ENCODE peak calls at places on chromosomes 6 and 20, in five cellular contexts. X is suprapubic skin; L is effector memory CD4-positive, alpha-beta T cell; R is left ventricle myocardium inferior; A is OCI-LY7. K is an unnamed sample. For H3K4me1, the result is how much of the 10 kb centered on the place peaks cover.

GRCh38 chr6:13413906-13414555 is 73.4 kb downstream of the GFOD1 start:
- DNase-seq in X (no peak), L (no peak), R (peak), A (no peak), K (peak)

GRCh38 chr20:44309763-44310663 is 989 bp downstream of the FITM2 start:
- DNase-seq in X (peak), L (no peak), R (peak), A (peak), K (no peak)

GRCh38 chr6:1623769-1624070 is 14.0 kb downstream of the FOXC1 start:
- DNase-seq in X (no peak), L (no peak), R (no peak), A (no peak), K (no peak)

GRCh38 chr6:21586760-21587181 is 6.8 kb upstream of the SOX4 start:
- DNase-seq in X (peak), L (no peak), R (no peak), A (no peak), K (no peak)

GRCh38 chr6:150298676-150299075 is 70.1 kb upstream of the IYD start:
- DNase-seq in X (no peak), L (no peak), R (no peak), A (no peak), K (no peak)

GRCh38 chr6:4925580-4925979 is 78.3 kb downstream of the RPP40 start:
- DNase-seq in X (no peak), L (no peak), R (no peak), A (no peak), K (no peak)

GRCh38 chr6:87653074-87653962 is 48.7 kb downstream of the AKIRIN2 start:
- DNase-seq in X (no peak), L (no peak), R (no peak), A (no peak), K (no peak)

GRCh38 chr6:80457044-80457933 is 350.8 kb downstream of the BCKDHB start:
- DNase-seq in X (peak), L (no peak), R (peak), A (no peak), K (peak)

GRCh38 chr20:34817072-34817471 is 8.4 kb downstream of the NCOA6 start:
- DNase-seq in X (no peak), L (no peak), R (no peak), A (no peak), K (no peak)

GRCh38 chr20:33524261-33524660 is 34.4 kb downstream of the CBFA2T2 start:
- DNase-seq in X (no peak), L (no peak), R (no peak), A (no peak), K (no peak)

GRCh38 chr20:1463971-1464570 is 2.6 kb downstream of the NSFL1C start:
- DNase-seq in X (peak), L (no peak), R (no peak), A (no peak), K (no peak)

GRCh38 chr20:38991814-38992593 is 29.9 kb downstream of the DHX35 start:
- DNase-seq in X (no peak), L (no peak), R (no peak), A (no peak), K (no peak)

GRCh38 chr20:11001767-11002540 is 328.2 kb upstream of the JAG1 start:
- DNase-seq in X (no peak), L (no peak), R (no peak), A (no peak), K (no peak)

GRCh38 chr6:157625111-157625510 is 197.9 kb upstream of the SNX9 start:
- DNase-seq in X (peak), L (no peak), R (no peak), A (no peak), K (no peak)

GRCh38 chr20:41275181-41275793 is 42.2 kb downstream of the ZHX3 start:
- DNase-seq in X (no peak), L (no peak), R (no peak), A (no peak), K (peak)

GRCh38 chr20:6993526-6993925 is 226.0 kb downstream of the BMP2 start:
- DNase-seq in X (no peak), L (no peak), R (no peak), A (no peak), K (no peak)

GRCh38 chr20:7003598-7003997 is 236.1 kb downstream of the BMP2 start:
- DNase-seq in X (no peak), L (no peak), R (no peak), A (no peak), K (no peak)

GRCh38 chr20:6994452-6994851 is 227.0 kb downstream of the BMP2 start:
- DNase-seq in X (no peak), L (no peak), R (no peak), A (no peak), K (no peak)

DNA sequence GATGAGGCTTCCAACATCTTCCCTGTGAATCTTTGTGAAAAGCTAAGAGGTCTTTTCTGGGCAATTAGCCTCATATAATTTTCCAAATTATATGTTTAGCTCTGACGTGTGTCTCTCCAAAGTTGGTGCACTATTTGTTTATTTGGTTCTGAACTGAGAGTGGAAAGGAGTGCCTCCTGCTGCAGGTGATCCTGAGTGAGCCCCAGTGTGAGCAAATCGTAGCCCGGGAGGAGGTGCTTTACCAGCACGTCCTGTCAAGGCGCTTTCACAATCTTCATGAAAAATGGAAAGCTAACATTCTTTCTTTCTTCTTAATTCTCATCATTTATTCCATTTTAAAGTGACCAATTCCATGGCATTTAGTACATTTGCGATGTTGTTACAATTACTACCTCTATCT is 231.9 kb downstream of the BMP2 start:
- DNase-seq in X (no peak), L (no peak), R (no peak), A (no peak), K (no peak)
- H3K4me1 ChIP-seq in X (under half), L (under half), R (under half), A (under half), K (under half)

GRCh38 chr6:10398439-10399218 is 16.2 kb downstream of the TFAP2A start:
- DNase-seq in X (no peak), L (no peak), R (no peak), A (no peak), K (no peak)
- H3K27ac ChIP-seq in X (peak), L (no peak), R (no peak), A (no peak), K (no peak)

GRCh38 chr6:16508959-16509358 is 252.3 kb downstream of the ATXN1 start:
- DNase-seq in X (no peak), L (no peak), R (no peak), A (no peak), K (no peak)
- H3K4me1 ChIP-seq in X (under half), L (under half), R (half or more), A (under half), K (under half)

DNA sequence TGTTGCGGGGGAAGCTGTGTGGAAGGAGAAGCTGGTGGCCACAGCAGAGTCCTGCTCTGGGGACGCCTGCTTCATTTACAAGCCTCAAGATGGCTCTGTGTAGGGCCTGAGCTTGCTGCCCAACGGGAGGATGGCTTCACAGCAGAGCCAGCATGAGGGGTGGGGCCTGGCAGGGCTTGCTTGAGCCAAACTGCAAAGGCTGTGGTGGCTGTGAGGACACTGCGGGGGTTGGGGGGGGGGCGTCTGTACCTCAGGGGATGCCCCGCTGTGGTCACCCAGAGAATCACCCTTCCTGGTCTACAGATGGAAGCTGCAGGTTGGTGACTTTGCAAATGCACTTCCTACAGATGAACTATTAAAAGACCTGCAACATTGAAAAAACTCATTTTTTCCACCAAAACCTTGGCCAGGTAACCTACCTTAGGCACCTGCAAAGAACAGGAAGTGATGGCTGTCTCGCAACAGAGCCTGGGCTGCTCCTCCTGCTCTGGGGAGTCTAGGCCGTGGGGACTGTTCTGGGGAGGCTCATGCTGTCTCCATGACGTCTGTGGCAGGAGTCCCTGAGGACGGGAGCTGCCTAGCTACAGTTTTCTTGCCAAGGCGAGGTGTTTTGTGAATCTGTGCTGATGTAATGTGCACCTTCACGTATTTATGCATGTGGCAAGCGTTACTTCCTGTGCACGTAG is 7.3 kb downstream of the NPBWR2 start:
- DNase-seq in X (no peak), L (no peak), R (no peak), A (peak), K (no peak)
- H3K27ac ChIP-seq in X (no peak), L (no peak), R (no peak), A (peak), K (no peak)

GRCh38 chr6:37051138-37052026 is 45.9 kb downstream of the FGD2 start:
- DNase-seq in X (peak), L (peak), R (peak), A (peak), K (peak)
- H3K4me1 ChIP-seq in X (half or more), L (half or more), R (under half), A (under half), K (under half)

GRCh38 chr20:47430862-47431588 is 70.7 kb upstream of the NCOA3 start:
- DNase-seq in X (no peak), L (no peak), R (no peak), A (no peak), K (no peak)
- H3K27ac ChIP-seq in X (no peak), L (no peak), R (no peak), A (peak), K (no peak)

DNA sequence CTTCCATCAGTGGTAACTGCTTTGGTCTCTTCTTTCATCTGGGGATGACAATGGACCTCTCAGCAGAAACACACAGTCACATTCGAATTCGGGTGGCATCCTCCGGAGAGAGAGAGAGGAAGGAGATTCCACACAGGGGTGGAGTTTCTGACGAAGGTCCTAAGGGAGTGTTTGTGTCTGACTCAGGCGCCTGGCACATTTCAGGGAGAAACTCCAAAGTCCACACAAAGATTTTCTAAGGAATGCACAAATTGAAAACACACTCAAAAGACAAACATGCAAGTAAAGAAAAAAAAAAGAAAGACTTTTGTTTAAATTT is 6.1 kb downstream of the EDN1 start:
- DNase-seq in X (no peak), L (no peak), R (no peak), A (no peak), K (peak)
- H3K4me1 ChIP-seq in X (under half), L (under half), R (under half), A (under half), K (under half)

GRCh38 chr6:113648698-113649097 is 208.4 kb upstream of the MARCKS start:
- DNase-seq in X (no peak), L (no peak), R (no peak), A (no peak), K (no peak)

GRCh38 chr6:113649916-113650609 is 207.1 kb upstream of the MARCKS start:
- DNase-seq in X (no peak), L (no peak), R (no peak), A (no peak), K (no peak)

GRCh38 chr6:113650610-113650979 is 206.6 kb upstream of the MARCKS start:
- DNase-seq in X (no peak), L (no peak), R (no peak), A (no peak), K (no peak)

GRCh38 chr6:113651120-113651519 is 206.0 kb upstream of the MARCKS start:
- DNase-seq in X (no peak), L (no peak), R (peak), A (no peak), K (no peak)

GRCh38 chr6:113649276-113649675 is 207.9 kb upstream of the MARCKS start:
- DNase-seq in X (no peak), L (no peak), R (no peak), A (no peak), K (no peak)
- H3K27ac ChIP-seq in X (peak), L (no peak), R (no peak), A (no peak), K (no peak)

GRCh38 chr6:27872634-27873028 is 39.6 kb downstream of the OR2B2 start:
- DNase-seq in X (no peak), L (no peak), R (no peak), A (peak), K (no peak)
- H3K4me1 ChIP-seq in X (under half), L (under half), R (under half), A (half or more), K (under half)

GRCh38 chr6:127136786-127137185 is 18.3 kb downstream of the RSPO3 start:
- DNase-seq in X (no peak), L (no peak), R (no peak), A (no peak), K (no peak)
- H3K27ac ChIP-seq in X (no peak), L (no peak), R (no peak), A (no peak), K (no peak)

K was measured in ascending aorta.